ENCODE peak calls at places on chromosomes 3 and 15, in seven cellular contexts. C, T, L, D, V, A and K are unnamed samples.

GRCh38 chr15:95840004-95840403 is 490.5 kb upstream of the NR2F2 start:
- DNase-seq in C (no peak), T (no peak), L (no peak), D (no peak), V (no peak), A (peak; percentile 57), K (no peak)

GRCh38 chr3:4852780-4853748 is 126.2 kb upstream of the BHLHE40 start:
- DNase-seq in C (peak; percentile 42), T (no peak), L (no peak), D (no peak), V (no peak), A (no peak), K (no peak)

GRCh38 chr3:169931747-169932520 is 20.6 kb downstream of the SAMD7 start:
- DNase-seq in C (no peak), T (peak; percentile 86), L (no peak), D (no peak), V (no peak), A (no peak), K (no peak)

GRCh38 chr15:78620021-78620838 is 566 bp downstream of the CHRNA3 start:
- DNase-seq in C (peak; percentile 80), T (no peak), L (no peak), D (peak; percentile 6), V (peak; percentile 80), A (no peak), K (peak; percentile 64)

GRCh38 chr3:106403746-106404145 is 534.9 kb upstream of the CBLB start:
- DNase-seq in C (no peak), T (no peak), L (no peak), D (no peak), V (no peak), A (no peak), K (no peak)

GRCh38 chr15:98620020-98620419 is 28.3 kb upstream of the IGF1R start:
- DNase-seq in C (no peak), T (no peak), L (no peak), D (no peak), V (no peak), A (no peak), K (no peak)

GRCh38 chr3:49199244-49199899 is 28.0 kb downstream of the KLHDC8B start:
- DNase-seq in C (no peak), T (peak; percentile 85), L (peak; percentile 54), D (no peak), V (peak; percentile 96), A (peak; percentile 81), K (peak; percentile 72)

GRCh38 chr3:194631696-194632095 is 1.5 kb downstream of the TMEM44 start:
- DNase-seq in C (no peak), T (peak; percentile 47), L (no peak), D (no peak), V (no peak), A (no peak), K (no peak)

GRCh38 chr3:100899440-100900091 is 93.7 kb downstream of the ABI3BP start:
- DNase-seq in C (no peak), T (no peak), L (no peak), D (no peak), V (no peak), A (no peak), K (no peak)

GRCh38 chr15:25703726-25704125 is 159.4 kb downstream of the ATP10A start:
- DNase-seq in C (no peak), T (peak; percentile 39), L (no peak), D (no peak), V (no peak), A (no peak), K (peak; percentile 47)

GRCh38 chr15:89794627-89795241 is 18.6 kb downstream of the MESP2 start:
- DNase-seq in C (no peak), T (peak; percentile 2), L (no peak), D (no peak), V (no peak), A (no peak), K (peak; percentile 21)

GRCh38 chr3:184562146-184562861 is 719 bp downstream of the EPHB3 start:
- DNase-seq in C (peak; percentile 35), T (peak; percentile 82), L (no peak), D (no peak), V (no peak), A (no peak), K (no peak)
- H3K27me3 ChIP-seq in C (peaks cover 2% of the 10 kb centered on the region), T (no peaks in the 10 kb centered on the region), L (peaks cover 52% of the 10 kb centered on the region), D (peaks cover 6% of the 10 kb centered on the region), V (peaks cover 95% of the 10 kb centered on the region), A (no peaks in the 10 kb centered on the region), K (no peaks in the 10 kb centered on the region)

DNA sequence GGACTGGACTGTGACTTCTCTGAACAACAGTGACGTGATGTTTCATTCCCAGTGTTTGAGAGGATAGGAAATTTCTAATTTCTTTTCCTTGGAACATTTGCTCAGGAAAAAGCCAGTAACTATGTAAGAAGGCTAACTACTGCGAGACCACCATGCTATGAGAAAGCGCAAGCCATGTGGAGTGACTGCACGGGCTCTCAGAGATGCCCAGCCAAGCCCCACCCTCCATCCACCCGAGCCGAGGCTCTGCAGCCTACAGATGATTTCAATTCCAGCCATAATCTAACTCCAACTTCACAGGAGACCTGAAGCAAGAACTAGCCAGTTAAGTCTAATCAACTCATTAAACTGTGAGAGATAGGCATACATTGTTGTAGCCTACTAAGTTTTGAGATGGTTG is 124.3 kb downstream of the GREM1 start:
- DNase-seq in C (no peak), T (no peak), L (no peak), D (no peak), V (no peak), A (no peak), K (no peak)
- H3K27me3 ChIP-seq in C (no peaks in the 10 kb centered on the region), T (no peaks in the 10 kb centered on the region), L (no peaks in the 10 kb centered on the region), D (no peaks in the 10 kb centered on the region), V (no peaks in the 10 kb centered on the region), A (no peaks in the 10 kb centered on the region), K (no peaks in the 10 kb centered on the region)

DNA sequence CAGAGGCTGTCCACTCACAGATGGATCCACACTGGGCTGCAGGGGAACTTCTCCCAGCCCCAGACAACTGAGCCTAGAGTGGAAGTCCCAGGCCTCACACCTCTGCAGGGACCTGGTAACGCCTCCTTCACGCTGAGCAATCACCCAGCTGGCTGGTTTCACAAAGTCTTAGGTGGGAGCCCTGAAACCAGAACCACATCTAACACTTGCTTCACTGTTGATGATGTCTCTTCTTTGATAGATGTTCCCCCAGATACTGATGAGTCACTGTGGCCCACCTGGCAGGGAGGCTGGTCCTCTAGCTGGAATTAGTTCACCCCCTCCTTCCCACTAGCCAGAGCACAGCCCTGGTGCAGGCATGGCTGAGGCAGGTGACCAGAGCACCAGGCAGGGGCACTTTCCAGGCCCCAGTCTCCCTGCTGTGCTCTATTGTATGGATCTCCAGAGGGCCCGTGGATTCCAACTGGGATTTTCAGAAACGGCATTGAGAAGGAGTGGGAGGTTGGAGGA is 33.5 kb downstream of the MYL3 start:
- DNase-seq in C (peak; percentile 91), T (no peak), L (no peak), D (peak; percentile 26), V (no peak), A (no peak), K (no peak)
- H3K27me3 ChIP-seq in C (no peaks in the 10 kb centered on the region), T (no peaks in the 10 kb centered on the region), L (no peaks in the 10 kb centered on the region), D (no peaks in the 10 kb centered on the region), V (no peaks in the 10 kb centered on the region), A (no peaks in the 10 kb centered on the region), K (no peaks in the 10 kb centered on the region)

GRCh38 chr15:65791335-65792129 is 561 bp downstream of the DENND4A start:
- DNase-seq in C (peak; percentile 75), T (peak; percentile 91), L (no peak), D (peak; percentile 48), V (peak; percentile 79), A (peak; percentile 42), K (peak; percentile 74)
- H3K27me3 ChIP-seq in C (no peaks in the 10 kb centered on the region), T (no peaks in the 10 kb centered on the region), L (no peaks in the 10 kb centered on the region), D (no peaks in the 10 kb centered on the region), V (peaks cover 7% of the 10 kb centered on the region), A (no peaks in the 10 kb centered on the region), K (no peaks in the 10 kb centered on the region)

GRCh38 chr3:124456506-124456905 is 273.7 kb upstream of the UMPS start:
- DNase-seq in C (no peak), T (no peak), L (no peak), D (no peak), V (no peak), A (no peak), K (no peak)

GRCh38 chr3:124463234-124463633 is 267.0 kb upstream of the UMPS start:
- DNase-seq in C (no peak), T (no peak), L (no peak), D (no peak), V (no peak), A (no peak), K (no peak)

GRCh38 chr3:124459678-124460077 is 270.6 kb upstream of the UMPS start:
- DNase-seq in C (no peak), T (no peak), L (no peak), D (no peak), V (no peak), A (no peak), K (no peak)

GRCh38 chr3:124461838-124462632 is 268.2 kb upstream of the UMPS start:
- DNase-seq in C (no peak), T (no peak), L (no peak), D (no peak), V (no peak), A (no peak), K (no peak)
- H3K27me3 ChIP-seq in C (no peaks in the 10 kb centered on the region), T (no peaks in the 10 kb centered on the region), L (no peaks in the 10 kb centered on the region), D (no peaks in the 10 kb centered on the region), V (no peaks in the 10 kb centered on the region), A (no peaks in the 10 kb centered on the region), K (peaks cover 39% of the 10 kb centered on the region)

GRCh38 chr15:60218256-60218655 is 179.5 kb downstream of the ANXA2 start:
- DNase-seq in C (no peak), T (no peak), L (no peak), D (no peak), V (no peak), A (no peak), K (no peak)

GRCh38 chr15:60221356-60221755 is 176.4 kb downstream of the ANXA2 start:
- DNase-seq in C (no peak), T (no peak), L (no peak), D (no peak), V (no peak), A (no peak), K (no peak)

GRCh38 chr15:60217161-60217560 is 180.6 kb downstream of the ANXA2 start:
- DNase-seq in C (no peak), T (no peak), L (no peak), D (no peak), V (no peak), A (no peak), K (no peak)

GRCh38 chr15:60223161-60223560 is 174.6 kb downstream of the ANXA2 start:
- DNase-seq in C (no peak), T (no peak), L (no peak), D (no peak), V (no peak), A (no peak), K (no peak)

DNA sequence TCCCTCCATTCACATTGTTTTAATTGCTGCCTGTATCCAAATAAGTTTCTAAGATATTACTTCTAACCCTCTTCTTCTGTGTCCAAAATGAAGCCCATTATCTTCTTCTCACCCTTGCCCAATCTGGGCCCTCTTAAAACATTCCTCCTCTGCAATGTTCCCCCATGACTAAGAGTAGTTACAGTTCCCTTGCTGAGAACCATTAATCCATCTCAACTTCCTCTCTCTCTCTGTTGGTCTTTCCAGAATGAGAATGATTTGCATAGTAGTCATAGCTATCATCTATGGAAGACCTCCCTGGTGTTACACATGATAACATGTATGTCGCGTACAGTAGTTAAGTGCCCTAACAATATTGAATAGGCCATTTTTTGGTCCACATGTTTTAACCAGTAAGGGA is 177.9 kb downstream of the ANXA2 start:
- DNase-seq in C (no peak), T (no peak), L (no peak), D (no peak), V (no peak), A (no peak), K (no peak)
- H3K27me3 ChIP-seq in C (no peaks in the 10 kb centered on the region), T (no peaks in the 10 kb centered on the region), L (peaks cover 3% of the 10 kb centered on the region), D (no peaks in the 10 kb centered on the region), V (no peaks in the 10 kb centered on the region), A (no peaks in the 10 kb centered on the region), K (peaks cover 13% of the 10 kb centered on the region)